ENCODE peak calls at places on chromosomes 4 and X, in nine cellular contexts. One of them, this sample, is unnamed.

GRCh38 chr4:1538096-1538410 is 131.8 kb upstream of the NKX1-1 start:
- DNase-seq in heart left ventricle: peak
- DNase-seq in fibroblast of lung: no peak
- DNase-seq in NCI-H1105 treated with DMSO at 0.1 percent for 48 hours: no peak
- DNase-seq in C1 segment of cervical spinal cord: no peak
- DNase-seq in sciatic nerve: no peak
- DNase-seq in NAMALWA: no peak
- DNase-seq in choroid plexus epithelial cell: no peak
- DNase-seq in fibroblast of gingiva: no peak
- DNase-seq in this sample: peak

GRCh38 chr4:26576171-26576829 is 7.6 kb upstream of the TBC1D19 start:
- DNase-seq in heart left ventricle: peak
- DNase-seq in C1 segment of cervical spinal cord: no peak
- DNase-seq in NAMALWA: no peak
- DNase-seq in sciatic nerve: no peak
- DNase-seq in fibroblast of lung: peak
- DNase-seq in NCI-H1105 treated with DMSO at 0.1 percent for 48 hours: no peak
- DNase-seq in fibroblast of gingiva: peak
- DNase-seq in choroid plexus epithelial cell: peak
- DNase-seq in this sample: no peak

GRCh38 chr4:184217569-184218131 is at the start of gene ENPP6:
- DNase-seq in NCI-H1105 treated with DMSO at 0.1 percent for 48 hours: no peak
- DNase-seq in heart left ventricle: no peak
- DNase-seq in fibroblast of lung: no peak
- DNase-seq in NAMALWA: no peak
- DNase-seq in choroid plexus epithelial cell: no peak
- DNase-seq in sciatic nerve: no peak
- DNase-seq in fibroblast of gingiva: no peak
- DNase-seq in C1 segment of cervical spinal cord: peak
- DNase-seq in this sample: no peak

GRCh38 chr4:78642934-78643333 is 91.4 kb downstream of the ANXA3 start:
- DNase-seq in C1 segment of cervical spinal cord: no peak
- DNase-seq in fibroblast of gingiva: no peak
- DNase-seq in NAMALWA: no peak
- DNase-seq in choroid plexus epithelial cell: no peak
- DNase-seq in heart left ventricle: no peak
- DNase-seq in fibroblast of lung: no peak
- DNase-seq in NCI-H1105 treated with DMSO at 0.1 percent for 48 hours: no peak
- DNase-seq in sciatic nerve: no peak
- DNase-seq in this sample: no peak

GRCh38 chrX:79153348-79153747 is 8.9 kb downstream of the GPR174 start:
- DNase-seq in fibroblast of lung: no peak
- DNase-seq in heart left ventricle: no peak
- DNase-seq in NAMALWA: no peak
- DNase-seq in C1 segment of cervical spinal cord: no peak
- DNase-seq in sciatic nerve: no peak
- DNase-seq in fibroblast of gingiva: no peak
- DNase-seq in NCI-H1105 treated with DMSO at 0.1 percent for 48 hours: no peak
- DNase-seq in choroid plexus epithelial cell: no peak
- DNase-seq in this sample: no peak

GRCh38 chrX:39730671-39731389 is 366.9 kb downstream of the BCOR start:
- DNase-seq in heart left ventricle: peak
- DNase-seq in sciatic nerve: peak
- DNase-seq in fibroblast of lung: peak
- DNase-seq in NAMALWA: peak
- DNase-seq in choroid plexus epithelial cell: peak
- DNase-seq in NCI-H1105 treated with DMSO at 0.1 percent for 48 hours: no peak
- DNase-seq in C1 segment of cervical spinal cord: peak
- DNase-seq in fibroblast of gingiva: peak
- DNase-seq in this sample: peak

GRCh38 chrX:17465201-17465600 is 90.2 kb downstream of the NHS start:
- DNase-seq in sciatic nerve: no peak
- DNase-seq in C1 segment of cervical spinal cord: no peak
- DNase-seq in NCI-H1105 treated with DMSO at 0.1 percent for 48 hours: no peak
- DNase-seq in fibroblast of gingiva: no peak
- DNase-seq in choroid plexus epithelial cell: no peak
- DNase-seq in heart left ventricle: no peak
- DNase-seq in fibroblast of lung: no peak
- DNase-seq in NAMALWA: no peak
- DNase-seq in this sample: no peak

GRCh38 chrX:102978594-102978993 is 41.5 kb downstream of the RAB40AL start:
- DNase-seq in sciatic nerve: no peak
- DNase-seq in choroid plexus epithelial cell: no peak
- DNase-seq in NAMALWA: no peak
- DNase-seq in fibroblast of gingiva: no peak
- DNase-seq in NCI-H1105 treated with DMSO at 0.1 percent for 48 hours: no peak
- DNase-seq in fibroblast of lung: no peak
- DNase-seq in heart left ventricle: no peak
- DNase-seq in C1 segment of cervical spinal cord: no peak
- DNase-seq in this sample: no peak

GRCh38 chr4:170420255-170420693 is 330.5 kb upstream of the AADAT start:
- DNase-seq in sciatic nerve: no peak
- DNase-seq in heart left ventricle: no peak
- DNase-seq in NCI-H1105 treated with DMSO at 0.1 percent for 48 hours: no peak
- DNase-seq in NAMALWA: no peak
- DNase-seq in fibroblast of lung: peak
- DNase-seq in fibroblast of gingiva: peak
- DNase-seq in choroid plexus epithelial cell: peak
- DNase-seq in C1 segment of cervical spinal cord: no peak
- DNase-seq in this sample: no peak

This sample was measured in left cardiac atrium.